ENCODE peak calls at places on chromosomes 13 and 19, in seven cellular contexts. S, K, U, Q, D, B and P are unnamed samples.

GRCh38 chr19:18514800-18515682 is 6.8 kb downstream of the ELL start:
- DNase-seq in S (no peak), K (no peak), U (peak), Q (no peak), D (no peak), B (peak), P (no peak)

GRCh38 chr13:51221674-51222509 is at the start of gene FAM124A:
- DNase-seq in S (peak), K (peak), U (peak), Q (peak), D (no peak), B (no peak), P (peak)

GRCh38 chr19:38665950-38666661 is 18.7 kb downstream of the ACTN4 start:
- DNase-seq in S (no peak), K (no peak), U (no peak), Q (peak), D (no peak), B (peak), P (no peak)

GRCh38 chr19:52535831-52536800 is 8.6 kb downstream of the ZNF808 start:
- DNase-seq in S (peak), K (no peak), U (no peak), Q (peak), D (peak), B (no peak), P (no peak)

GRCh38 chr19:55563261-55563690 is 17.4 kb downstream of the ZNF579 start:
- DNase-seq in S (peak), K (no peak), U (no peak), Q (no peak), D (no peak), B (no peak), P (no peak)

GRCh38 chr19:11639245-11639601 is 41.9 kb downstream of the ZNF627 start:
- DNase-seq in S (no peak), K (no peak), U (no peak), Q (no peak), D (no peak), B (no peak), P (no peak)

GRCh38 chr19:17333611-17334413 is 843 bp downstream of the ANO8 start:
- DNase-seq in S (no peak), K (peak), U (peak), Q (peak), D (peak), B (no peak), P (peak)

GRCh38 chr19:15251010-15251748 is 18.9 kb upstream of the EPHX3 start:
- DNase-seq in S (no peak), K (no peak), U (no peak), Q (no peak), D (no peak), B (no peak), P (no peak)

GRCh38 chr19:40616178-40616577 is 15.0 kb downstream of the LTBP4 start:
- DNase-seq in S (no peak), K (no peak), U (no peak), Q (no peak), D (no peak), B (no peak), P (no peak)

GRCh38 chr13:59304596-59304995 is 859.1 kb downstream of the DIAPH3 start:
- DNase-seq in S (no peak), K (no peak), U (no peak), Q (no peak), D (no peak), B (no peak), P (no peak)

GRCh38 chr19:3683405-3683865 is 16.8 kb downstream of the PIP5K1C start:
- DNase-seq in S (no peak), K (no peak), U (peak), Q (no peak), D (no peak), B (no peak), P (no peak)

GRCh38 chr13:108326318-108326717 is 56.8 kb downstream of the TNFSF13B start:
- DNase-seq in S (no peak), K (no peak), U (no peak), Q (no peak), D (peak), B (peak), P (no peak)

GRCh38 chr13:50846861-50847475 is 3.5 kb upstream of the DLEU7 start:
- DNase-seq in S (no peak), K (no peak), U (no peak), Q (no peak), D (no peak), B (no peak), P (no peak)

GRCh38 chr19:47813304-47813994 is 8.3 kb upstream of the CRX start:
- DNase-seq in S (peak), K (peak), U (peak), Q (peak), D (no peak), B (peak), P (peak)

GRCh38 chr19:13093407-13094284 is 9.0 kb downstream of the LYL1 start:
- DNase-seq in S (peak), K (peak), U (peak), Q (peak), D (no peak), B (peak), P (peak)

GRCh38 chr19:41299046-41299754 is 10.8 kb upstream of the CCDC97 start:
- DNase-seq in S (no peak), K (no peak), U (no peak), Q (no peak), D (no peak), B (no peak), P (no peak)

GRCh38 chr13:44232729-44233128 is 140.9 kb upstream of the SERP2 start:
- DNase-seq in S (no peak), K (no peak), U (no peak), Q (no peak), D (no peak), B (no peak), P (no peak)

GRCh38 chr13:55160911-55161310 is 1979.8 kb upstream of the PRR20A start:
- DNase-seq in S (no peak), K (no peak), U (no peak), Q (no peak), D (no peak), B (no peak), P (no peak)

GRCh38 chr13:33182729-33183128 is 102.8 kb downstream of the STARD13 start:
- DNase-seq in S (no peak), K (no peak), U (no peak), Q (no peak), D (no peak), B (no peak), P (no peak)

GRCh38 chr13:78881746-78882145 is 222.8 kb upstream of the OBI1 start:
- DNase-seq in S (peak), K (no peak), U (no peak), Q (no peak), D (no peak), B (no peak), P (no peak)

GRCh38 chr13:101556676-101557121 is 104.2 kb downstream of the ITGBL1 start:
- DNase-seq in S (peak), K (no peak), U (no peak), Q (no peak), D (no peak), B (no peak), P (no peak)

GRCh38 chr13:110173247-110173818 is 133.6 kb downstream of the COL4A1 start:
- DNase-seq in S (no peak), K (no peak), U (no peak), Q (no peak), D (no peak), B (no peak), P (no peak)

GRCh38 chr19:801030-801860 is 4.0 kb downstream of the PTBP1 start:
- DNase-seq in S (peak), K (no peak), U (no peak), Q (no peak), D (no peak), B (no peak), P (peak)

GRCh38 chr13:99316657-99317244 is 9.6 kb upstream of the GPR183 start:
- DNase-seq in S (no peak), K (no peak), U (no peak), Q (no peak), D (no peak), B (no peak), P (no peak)

GRCh38 chr19:17766543-17767131 is 15.4 kb downstream of the FCHO1 start:
- DNase-seq in S (no peak), K (peak), U (peak), Q (peak), D (no peak), B (peak), P (no peak)

GRCh38 chr19:38932425-38933179 is 1.9 kb downstream of the MRPS12 start:
- DNase-seq in S (no peak), K (peak), U (peak), Q (no peak), D (no peak), B (peak), P (no peak)

GRCh38 chr13:110232756-110233155 is 74.2 kb downstream of the COL4A1 start:
- DNase-seq in S (no peak), K (no peak), U (no peak), Q (peak), D (no peak), B (no peak), P (no peak)

GRCh38 chr13:97974773-97975172 is 21.3 kb downstream of the IPO5 start:
- DNase-seq in S (no peak), K (no peak), U (no peak), Q (no peak), D (no peak), B (no peak), P (no peak)

GRCh38 chr13:77150651-77151050 is 123.7 kb upstream of the FBXL3 start:
- DNase-seq in S (peak), K (no peak), U (no peak), Q (no peak), D (no peak), B (no peak), P (no peak)

GRCh38 chr13:51479199-51479523 is 26.3 kb upstream of the INTS6 start:
- DNase-seq in S (no peak), K (no peak), U (no peak), Q (no peak), D (no peak), B (peak), P (no peak)

GRCh38 chr19:18833849-18834643 is 2.3 kb downstream of the UPF1 start:
- DNase-seq in S (no peak), K (no peak), U (peak), Q (no peak), D (no peak), B (peak), P (peak)

GRCh38 chr19:54062643-54063042 is 1.1 kb downstream of the VSTM1 start:
- DNase-seq in S (no peak), K (no peak), U (no peak), Q (no peak), D (no peak), B (no peak), P (no peak)

GRCh38 chr19:1421218-1421957 is 14.0 kb downstream of the DAZAP1 start:
- DNase-seq in S (no peak), K (no peak), U (no peak), Q (no peak), D (no peak), B (no peak), P (no peak)

GRCh38 chr13:50838701-50839100 is 4.8 kb downstream of the DLEU7 start:
- DNase-seq in S (no peak), K (no peak), U (no peak), Q (no peak), D (no peak), B (no peak), P (no peak)

GRCh38 chr13:56201834-56202233 is 938.9 kb upstream of the PRR20A start:
- DNase-seq in S (no peak), K (no peak), U (no peak), Q (no peak), D (no peak), B (no peak), P (no peak)

DNA sequence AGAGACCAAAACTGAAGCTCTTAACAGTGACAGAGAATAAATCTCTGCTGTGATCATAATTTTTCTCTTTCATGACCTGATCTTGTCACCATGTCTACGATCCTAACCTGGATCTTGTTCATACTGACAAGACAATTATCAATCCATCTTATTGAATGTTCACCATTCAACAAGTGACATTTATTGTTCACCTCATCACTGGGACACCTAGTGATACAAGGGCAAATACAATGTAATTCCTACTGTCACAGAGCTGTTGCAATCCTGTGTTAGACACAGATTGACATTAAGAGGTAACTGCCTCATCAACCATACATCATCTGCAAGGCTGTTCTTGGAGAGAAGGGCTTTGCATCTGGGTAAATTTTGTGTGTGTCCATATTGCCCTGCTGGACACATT is 942.4 kb upstream of the PRR20A start:
- DNase-seq in S (no peak), K (no peak), U (no peak), Q (no peak), D (no peak), B (no peak), P (no peak)
- TF ChIP-seq JUND in S (no peak), K (no peak), U (no peak), Q (no peak), D (no peak), B (no peak), P (no peak)

GRCh38 chr19:50266896-50267295 is 62.3 kb downstream of the KCNC3 start:
- DNase-seq in S (peak), K (peak), U (peak), Q (peak), D (no peak), B (no peak), P (peak)

GRCh38 chr19:50264483-50265186 is 61.2 kb downstream of the MYH14 start:
- DNase-seq in S (no peak), K (no peak), U (peak), Q (no peak), D (no peak), B (peak), P (no peak)

GRCh38 chr19:50266041-50266440 is 62.6 kb downstream of the MYH14 start:
- DNase-seq in S (no peak), K (no peak), U (no peak), Q (no peak), D (no peak), B (peak), P (no peak)

GRCh38 chr19:50261446-50261970 is 58.1 kb downstream of the MYH14 start:
- DNase-seq in S (no peak), K (no peak), U (no peak), Q (no peak), D (no peak), B (no peak), P (no peak)

DNA sequence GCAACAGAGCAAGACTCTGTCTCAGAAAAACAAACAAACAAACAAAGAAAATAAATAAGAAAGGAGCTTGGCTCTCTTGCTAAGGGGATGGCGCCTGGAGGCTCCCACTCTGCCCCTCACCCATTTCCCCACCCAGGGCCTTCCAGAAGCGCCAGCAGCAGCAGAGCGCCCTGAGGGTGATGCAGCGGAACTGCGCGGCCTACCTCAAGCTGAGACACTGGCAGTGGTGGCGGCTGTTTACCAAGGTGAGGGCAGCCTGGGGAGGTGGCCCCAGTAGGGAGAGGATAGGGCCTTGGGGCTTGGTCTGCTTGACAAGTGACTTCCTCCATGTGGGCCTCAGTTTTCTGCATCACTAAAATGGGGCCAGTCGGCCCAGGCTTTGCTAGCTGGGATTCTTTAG is 59.8 kb downstream of the MYH14 start:
- DNase-seq in S (no peak), K (no peak), U (no peak), Q (no peak), D (no peak), B (no peak), P (no peak)
- TF ChIP-seq JUND in S (no peak), K (no peak), U (no peak), Q (no peak), D (no peak), B (no peak), P (no peak)

GRCh38 chr13:112067121-112067741 is at the start of gene SOX1:
- DNase-seq in S (no peak), K (no peak), U (no peak), Q (peak), D (no peak), B (no peak), P (no peak)

GRCh38 chr13:112068531-112069062 is 1.6 kb downstream of the SOX1 start:
- DNase-seq in S (no peak), K (no peak), U (no peak), Q (peak), D (no peak), B (no peak), P (no peak)

GRCh38 chr13:112069063-112069726 is 2.2 kb downstream of the SOX1 start:
- DNase-seq in S (no peak), K (no peak), U (no peak), Q (peak), D (no peak), B (no peak), P (no peak)

GRCh38 chr13:112066624-112067004 is 335 bp upstream of the SOX1 start:
- DNase-seq in S (peak), K (no peak), U (no peak), Q (peak), D (no peak), B (no peak), P (no peak)

DNA sequence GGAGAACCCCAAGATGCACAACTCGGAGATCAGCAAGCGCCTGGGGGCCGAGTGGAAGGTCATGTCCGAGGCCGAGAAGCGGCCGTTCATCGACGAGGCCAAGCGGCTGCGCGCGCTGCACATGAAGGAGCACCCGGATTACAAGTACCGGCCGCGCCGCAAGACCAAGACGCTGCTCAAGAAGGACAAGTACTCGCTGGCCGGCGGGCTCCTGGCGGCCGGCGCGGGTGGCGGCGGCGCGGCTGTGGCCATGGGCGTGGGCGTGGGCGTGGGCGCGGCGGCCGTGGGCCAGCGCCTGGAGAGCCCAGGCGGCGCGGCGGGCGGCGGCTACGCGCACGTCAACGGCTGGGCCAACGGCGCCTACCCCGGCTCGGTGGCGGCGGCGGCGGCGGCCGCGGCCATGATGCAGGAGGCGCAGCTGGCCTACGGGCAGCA is 939 bp downstream of the SOX1 start:
- DNase-seq in S (no peak), K (no peak), U (no peak), Q (peak), D (no peak), B (no peak), P (no peak)
- TF ChIP-seq JUND in S (no peak), K (no peak), U (no peak), Q (no peak), D (no peak), B (no peak), P (no peak)

DNA sequence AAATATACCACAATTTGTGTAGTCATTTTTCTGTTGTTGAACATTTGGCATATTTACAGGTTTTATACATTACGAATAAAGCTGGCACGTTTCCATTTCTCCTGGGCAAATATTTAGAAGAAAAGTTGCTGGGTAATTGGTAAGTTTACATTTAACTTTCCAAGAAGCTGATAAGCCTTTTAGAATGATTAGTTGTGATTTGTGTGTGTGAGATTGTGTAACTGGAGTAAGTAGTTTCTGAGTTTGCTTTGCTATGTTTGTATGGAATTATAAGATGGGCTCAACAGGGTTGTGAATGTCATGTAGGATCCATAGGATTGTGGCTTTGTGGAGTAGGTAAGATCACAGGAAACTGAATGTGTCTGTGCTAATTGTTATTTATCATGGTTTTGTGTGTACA is 1.7 kb upstream of the ZNF529 start:
- DNase-seq in S (no peak), K (no peak), U (no peak), Q (no peak), D (no peak), B (no peak), P (no peak)
- TF ChIP-seq JUND in S (no peak), K (no peak), U (no peak), Q (no peak), D (no peak), B (no peak), P (no peak)

GRCh38 chr19:34259367-34259865 is 5.1 kb downstream of the GARRE1 start:
- DNase-seq in S (no peak), K (no peak), U (no peak), Q (no peak), D (no peak), B (no peak), P (no peak)

GRCh38 chr19:34257559-34257924 is 3.2 kb downstream of the GARRE1 start:
- DNase-seq in S (no peak), K (no peak), U (no peak), Q (no peak), D (no peak), B (no peak), P (no peak)

GRCh38 chr19:34263745-34264237 is 9.4 kb downstream of the GARRE1 start:
- DNase-seq in S (no peak), K (no peak), U (no peak), Q (no peak), D (no peak), B (peak), P (no peak)

GRCh38 chr19:34261335-34262109 is 7.2 kb downstream of the GARRE1 start:
- DNase-seq in S (no peak), K (no peak), U (no peak), Q (no peak), D (no peak), B (peak), P (peak)

DNA sequence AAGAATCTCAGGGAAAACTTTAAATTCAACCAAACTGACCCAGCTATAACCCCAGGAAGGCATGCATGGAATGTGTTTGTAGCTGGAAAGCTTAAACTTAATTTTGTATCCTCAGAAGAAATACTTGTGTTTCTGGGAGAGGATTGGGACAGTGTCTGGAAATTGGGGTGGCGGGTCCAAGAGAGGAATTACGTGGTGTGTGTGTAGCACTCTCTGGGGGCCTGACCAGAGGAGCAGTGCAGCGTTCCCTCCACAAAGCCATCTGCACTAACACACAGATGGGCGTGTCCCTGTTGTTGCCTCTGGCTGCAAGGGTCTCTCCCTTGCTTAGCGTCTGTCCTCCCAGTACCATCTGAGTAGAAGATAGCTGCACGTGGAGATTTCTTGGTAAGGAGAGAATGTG is 6.4 kb downstream of the GARRE1 start:
- DNase-seq in S (no peak), K (no peak), U (peak), Q (no peak), D (no peak), B (no peak), P (no peak)
- TF ChIP-seq JUND in S (no peak), K (no peak), U (no peak), Q (no peak), D (no peak), B (no peak), P (no peak)

GRCh38 chr19:4781851-4782250 is 9.7 kb upstream of the FEM1A start:
- DNase-seq in S (no peak), K (no peak), U (no peak), Q (no peak), D (no peak), B (no peak), P (no peak)
- TF ChIP-seq JUND in S (no peak), K (no peak), U (no peak), Q (no peak), D (no peak), B (no peak), P (no peak)

GRCh38 chr19:34687348-34687747 is 9.9 kb downstream of the ZNF302 start:
- DNase-seq in S (no peak), K (no peak), U (no peak), Q (no peak), D (no peak), B (no peak), P (no peak)
- TF ChIP-seq JUND in S (no peak), K (no peak), U (no peak), Q (no peak), D (no peak), B (no peak), P (no peak)